ENCODE peak calls at places on chromosomes 16 and 17, in six cellular contexts. L, M, J, I, V and F are unnamed samples.
A peak's percentile ranks its signal among the peaks of the same experiment; 100 is the strongest.

GRCh38 chr16:89113152-89113547 is 19.5 kb downstream of the ACSF3 start:
- DNase-seq in V (no peak), M (no peak), J (no peak), L (peak; percentile 40), I (no peak), F (no peak)

GRCh38 chr17:51640108-51640622 is 379.8 kb downstream of the UTP18 start:
- DNase-seq in M (no peak), J (no peak), V (no peak), I (no peak), L (no peak), F (no peak)

GRCh38 chr17:54932711-54933110 is 32.1 kb downstream of the TOM1L1 start:
- DNase-seq in V (peak; percentile 14), I (no peak), M (no peak), L (no peak), J (no peak), F (no peak)

GRCh38 chr17:69608808-69609494 is 194.5 kb downstream of the MAP2K6 start:
- DNase-seq in J (peak; percentile 79), L (no peak), I (peak; percentile 83), V (peak; percentile 83), M (no peak), F (peak; percentile 91)

GRCh38 chr17:31877911-31878702 is 19.1 kb upstream of the COPRS start:
- DNase-seq in J (peak; percentile 85), I (no peak), M (no peak), L (no peak), V (no peak), F (peak; percentile 42)

GRCh38 chr17:81958633-81959342 is 2.2 kb downstream of the NOTUM start:
- DNase-seq in M (no peak), L (no peak), V (no peak), I (no peak), J (no peak), F (no peak)

GRCh38 chr17:72666519-72666874 is 426.0 kb downstream of the SLC39A11 start:
- DNase-seq in M (no peak), I (no peak), V (no peak), L (no peak), J (peak; percentile 20), F (no peak)

GRCh38 chr17:55734128-55734781 is 11.6 kb upstream of the TMEM100 start:
- DNase-seq in M (no peak), V (no peak), L (no peak), J (no peak), I (no peak), F (no peak)

GRCh38 chr17:7923290-7923628 is 6.4 kb downstream of the KCNAB3 start:
- DNase-seq in J (no peak), I (no peak), M (no peak), L (no peak), V (no peak), F (no peak)

GRCh38 chr16:78376452-78376851 is 277.0 kb downstream of the WWOX start:
- DNase-seq in V (no peak), I (no peak), J (no peak), L (no peak), M (no peak), F (no peak)

DNA sequence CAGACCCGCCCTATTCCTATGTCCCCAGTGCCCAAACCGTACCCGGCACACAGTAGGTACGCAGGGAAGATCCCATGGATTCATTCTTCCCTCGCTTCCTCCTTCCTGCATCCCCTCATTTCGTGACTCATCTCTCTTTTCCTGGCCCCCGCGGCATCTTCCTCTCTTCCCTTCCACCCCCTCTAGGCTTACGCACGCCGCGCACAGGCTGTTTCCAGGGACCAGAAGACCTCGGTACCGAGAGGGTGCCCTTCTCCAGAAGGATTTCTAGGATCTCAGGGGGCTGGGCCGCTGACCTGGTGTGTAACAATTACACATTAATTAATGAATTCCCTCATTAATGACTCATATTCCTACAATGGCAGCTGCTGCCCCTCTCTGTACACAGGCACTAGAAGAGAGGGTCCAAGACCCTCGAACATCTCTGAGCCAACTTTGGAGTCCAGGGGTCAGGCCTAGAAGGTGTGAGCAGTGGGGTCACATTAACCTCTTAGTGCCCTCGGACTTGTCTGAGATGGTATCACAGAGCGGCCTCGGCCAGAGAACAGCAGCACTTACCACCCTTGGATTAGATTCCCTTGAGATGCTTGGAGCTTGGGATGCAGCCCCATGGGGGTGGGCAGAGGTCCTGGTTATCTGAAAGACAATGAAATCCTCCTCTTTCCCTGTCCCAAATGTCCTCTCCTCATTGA is 16.8 kb upstream of the PLLP start:
- DNase-seq in M (no peak), V (no peak), I (no peak), L (peak; percentile 82), J (no peak), F (no peak)
- H3K4me3 ChIP-seq in M (peak overlapping the region; percentile 54), V (no peak overlapping the region), I (no peak overlapping the region), L (no peak overlapping the region), J (peak overlapping the region; percentile 29), F (no peak overlapping the region)

GRCh38 chr17:48755346-48755745 is 26.8 kb upstream of the HOXB13 start:
- DNase-seq in M (no peak), I (no peak), L (no peak), V (no peak), J (no peak), F (no peak)

GRCh38 chr17:48753794-48754499 is 25.4 kb upstream of the HOXB13 start:
- DNase-seq in J (no peak), L (no peak), V (no peak), M (no peak), I (no peak), F (peak; percentile 70)

GRCh38 chr17:48752399-48753288 is 24.1 kb upstream of the HOXB13 start:
- DNase-seq in M (no peak), L (no peak), J (no peak), I (no peak), V (no peak), F (no peak)

GRCh38 chr17:48756816-48757215 is 28.3 kb upstream of the HOXB13 start:
- DNase-seq in L (no peak), M (no peak), J (no peak), V (no peak), I (no peak), F (peak; percentile 96)

DNA sequence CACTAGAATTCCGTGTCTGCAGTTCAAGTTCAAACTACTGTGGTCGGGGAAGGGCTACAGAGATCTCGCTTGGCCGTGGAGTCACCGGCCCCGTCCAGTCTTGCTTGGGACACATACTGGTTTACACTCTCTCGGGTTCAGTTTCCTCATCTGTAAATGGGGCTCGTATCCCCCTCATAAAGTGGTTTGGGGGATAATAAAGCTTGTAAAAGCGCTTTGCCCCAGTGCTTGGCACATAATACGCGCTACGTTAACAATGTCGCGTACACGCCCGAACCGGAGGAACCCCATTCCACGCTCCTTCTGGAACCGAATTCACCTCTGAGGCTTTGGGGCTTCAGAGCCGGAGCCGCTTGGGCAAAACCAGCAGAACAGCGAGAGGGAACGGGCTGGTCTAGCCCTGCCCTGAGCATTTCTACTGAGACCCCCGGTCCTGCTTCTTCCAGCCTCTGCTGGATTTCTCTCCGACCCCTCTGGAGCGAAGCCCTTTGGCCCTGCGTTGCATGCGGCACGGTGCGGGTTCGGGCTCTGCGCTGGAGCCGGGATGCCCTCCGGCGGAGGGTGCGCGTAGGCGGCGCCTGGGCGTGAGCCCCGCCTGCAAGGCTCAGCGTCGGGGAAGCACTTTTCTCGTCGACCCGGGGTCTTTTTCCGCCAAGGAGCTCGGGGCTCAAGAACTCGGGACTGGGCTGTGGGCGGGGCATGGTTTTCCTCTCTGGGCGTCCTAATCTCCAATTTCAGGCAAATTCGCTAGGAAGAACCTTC is 26.1 kb upstream of the HOXB13 start:
- DNase-seq in V (no peak), M (no peak), L (no peak), J (no peak), I (no peak), F (no peak)
- H3K27me3 ChIP-seq in V (peaks cover 55% of the 10 kb centered on the region), M (peaks cover 84% of the 10 kb centered on the region), L (peaks cover 88% of the 10 kb centered on the region), J (peaks cover 84% of the 10 kb centered on the region), I (peaks cover 83% of the 10 kb centered on the region), F (no peaks in the 10 kb centered on the region)

GRCh38 chr16:66367968-66368891 is 1.7 kb downstream of the CDH5 start:
- DNase-seq in I (no peak), V (no peak), M (no peak), L (no peak), J (no peak), F (no peak)
- H3K4me3 ChIP-seq in I (no peak overlapping the region), V (no peak overlapping the region), M (no peak overlapping the region), L (peak overlapping the region; percentile 23), J (no peak overlapping the region), F (no peak overlapping the region)

GRCh38 chr17:75832652-75833400 is 11.4 kb downstream of the UNC13D start:
- DNase-seq in V (no peak), L (no peak), J (no peak), I (no peak), M (no peak), F (no peak)
- H3K27me3 ChIP-seq in V (no peaks in the 10 kb centered on the region), L (no peaks in the 10 kb centered on the region), J (no peaks in the 10 kb centered on the region), I (no peaks in the 10 kb centered on the region), M (no peaks in the 10 kb centered on the region), F (no peaks in the 10 kb centered on the region)

DNA sequence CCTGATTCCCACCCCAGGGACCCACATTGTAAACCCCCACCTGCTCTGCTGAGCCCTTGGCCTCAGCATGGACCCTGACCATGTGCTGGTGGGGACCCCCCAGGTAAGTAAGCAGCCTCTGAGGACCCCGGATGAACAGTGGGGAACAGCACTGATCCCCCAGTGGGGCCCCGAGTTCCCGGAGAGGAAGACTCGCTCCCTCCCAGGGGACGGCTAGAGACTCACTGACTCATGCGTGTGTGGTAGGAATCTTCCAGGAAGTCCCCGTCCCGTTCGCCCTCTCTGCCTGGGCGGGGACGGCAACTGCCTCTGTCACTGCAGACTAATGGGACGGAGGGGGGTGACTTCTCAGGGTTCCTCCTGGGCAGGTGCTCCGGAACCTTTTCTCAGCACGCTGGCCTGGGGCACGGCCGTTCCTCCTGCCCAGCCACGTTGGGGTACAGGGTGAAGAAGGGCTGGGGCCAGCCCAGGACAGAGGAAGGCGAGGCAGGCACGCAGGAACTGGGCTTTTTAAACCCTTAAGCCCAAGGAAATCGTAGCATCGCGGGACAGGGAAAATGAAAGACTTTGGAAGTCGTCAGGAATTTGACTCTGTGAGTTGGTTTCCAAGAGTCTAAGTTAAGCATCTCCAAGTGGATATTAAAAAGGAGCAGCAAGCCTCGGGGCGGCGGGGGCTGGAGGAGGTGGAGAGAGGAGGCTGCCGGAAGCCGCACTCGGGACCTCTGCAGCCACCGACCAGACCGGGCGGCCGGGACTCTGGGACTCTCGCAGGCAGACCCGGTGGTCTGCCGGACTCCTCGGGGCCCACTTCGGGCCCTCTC is 178.7 kb downstream of the SEC14L1 start:
- DNase-seq in J (peak; percentile 79), L (peak; percentile 93), V (peak; percentile 49), I (no peak), M (peak; percentile 86), F (peak; percentile 92)
- H3K4me3 ChIP-seq in J (peak overlapping the region; percentile 82), L (peak overlapping the region; percentile 48), V (peak overlapping the region; percentile 53), I (peak overlapping the region; percentile 57), M (peak overlapping the region; percentile 78), F (peak overlapping the region; percentile 63)

DNA sequence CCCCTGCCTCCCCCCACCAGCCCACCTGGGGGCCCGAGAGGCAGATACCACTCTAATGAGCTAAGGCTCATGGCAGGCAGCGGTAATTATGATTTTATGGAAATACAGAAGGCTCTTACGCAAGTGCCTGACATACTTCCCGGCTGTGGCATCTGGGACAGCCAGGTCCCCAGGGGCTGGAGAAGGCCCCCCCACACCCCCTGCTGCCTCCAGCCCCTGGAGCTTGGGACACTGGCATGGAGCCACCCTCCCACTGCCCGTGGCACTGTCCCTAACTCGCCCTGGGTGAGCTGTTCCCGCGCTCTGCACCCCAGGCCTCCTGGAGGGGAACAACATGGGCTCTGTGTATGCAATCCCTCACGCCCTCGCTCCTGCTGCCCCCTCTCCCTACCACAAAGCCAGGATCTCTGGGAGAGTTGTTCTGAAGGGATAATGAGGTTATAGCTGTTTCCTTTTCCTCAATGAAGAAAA is 5.4 kb upstream of the STAC2 start:
- DNase-seq in V (no peak), J (no peak), I (no peak), L (no peak), M (no peak), F (no peak)
- H3K27me3 ChIP-seq in V (peaks cover 12% of the 10 kb centered on the region), J (peaks cover 3% of the 10 kb centered on the region), I (peaks cover 10% of the 10 kb centered on the region), L (peaks cover 44% of the 10 kb centered on the region), M (peaks cover 12% of the 10 kb centered on the region), F (peaks cover 1% of the 10 kb centered on the region)